ENCODE peak calls at places on chromosome 13, in ten cellular contexts. I is bronchial epithelial cell; G is esophagus muscularis mucosa; O is activated CD8-positive, alpha-beta memory T cell treated with anti-CD3 and anti-CD28 coated beads, Interleukin-2, amount 50 U/mL, for 48 hours; Y is H9; M is A549; U is lower lobe of right lung; K is IMR-90; S is activated CD8-positive, alpha-beta T cell treated with anti-CD3 and anti-CD28 coated beads, Interleukin-2, amount 10 ng/mL, durations not matched to agents 7 days and 5 days; F is ELR. W is an unnamed sample.

GRCh38 chr13:114055766-114056165 is 76.7 kb downstream of the RASA3 start:
- DNase-seq in I (no peak), G (no peak), O (no peak), Y (no peak), M (no peak), U (no peak), K (no peak), S (no peak), F (no peak), W (no peak)

GRCh38 chr13:99087130-99087953 is 109.5 kb upstream of the DOCK9 start:
- DNase-seq in I (peak), G (peak), O (peak), Y (peak), M (peak), U (peak), K (peak), S (peak), F (peak), W (peak)

GRCh38 chr13:60134376-60134775 is 29.4 kb downstream of the DIAPH3 start:
- DNase-seq in I (no peak), G (no peak), O (no peak), Y (peak), M (no peak), U (no peak), K (no peak), S (no peak), F (no peak), W (peak)

GRCh38 chr13:35818577-35819165 is 312.5 kb downstream of the DCLK1 start:
- DNase-seq in I (peak), G (no peak), O (no peak), Y (no peak), M (no peak), U (no peak), K (peak), S (no peak), F (peak), W (peak)

GRCh38 chr13:109348514-109349340 is 437.7 kb downstream of the IRS2 start:
- DNase-seq in I (peak), G (no peak), O (no peak), Y (no peak), M (no peak), U (no peak), K (peak), S (no peak), F (peak), W (no peak)

GRCh38 chr13:23378009-23378632 is 55.4 kb downstream of the SACS start:
- DNase-seq in I (peak), G (no peak), O (no peak), Y (no peak), M (peak), U (no peak), K (peak), S (peak), F (peak), W (peak)

GRCh38 chr13:29428310-29428991 is 167.0 kb downstream of the SLC7A1 start:
- DNase-seq in I (peak), G (no peak), O (no peak), Y (peak), M (no peak), U (no peak), K (no peak), S (no peak), F (peak), W (peak)

GRCh38 chr13:51971520-51972426 is 39.5 kb downstream of the ATP7B start:
- DNase-seq in I (no peak), G (peak), O (no peak), Y (no peak), M (no peak), U (no peak), K (no peak), S (no peak), F (no peak), W (no peak)

GRCh38 chr13:51240178-51240577 is 18.0 kb downstream of the FAM124A start:
- DNase-seq in I (no peak), G (no peak), O (no peak), Y (no peak), M (no peak), U (no peak), K (no peak), S (no peak), F (no peak), W (no peak)

GRCh38 chr13:51849145-51850101 is 4.4 kb upstream of the TMEM272 start:
- DNase-seq in I (no peak), G (no peak), O (peak), Y (peak), M (peak), U (peak), K (peak), S (peak), F (peak), W (peak)

GRCh38 chr13:64078025-64078424 is 2662.4 kb upstream of the PCDH20 start:
- DNase-seq in I (no peak), G (no peak), O (no peak), Y (no peak), M (no peak), U (no peak), K (no peak), S (no peak), F (no peak), W (no peak)

GRCh38 chr13:75437582-75438318 is 44.2 kb downstream of the TBC1D4 start:
- DNase-seq in I (no peak), G (no peak), O (no peak), Y (no peak), M (no peak), U (no peak), K (peak), S (no peak), F (no peak), W (no peak)

GRCh38 chr13:48507024-48507423 is 25.9 kb downstream of the RCBTB2 start:
- DNase-seq in I (peak), G (no peak), O (no peak), Y (no peak), M (no peak), U (no peak), K (no peak), S (no peak), F (no peak), W (no peak)

GRCh38 chr13:50370303-50370950 is 355.2 kb downstream of the KCNRG start:
- DNase-seq in I (no peak), G (peak), O (no peak), Y (no peak), M (no peak), U (no peak), K (no peak), S (no peak), F (no peak), W (no peak)

GRCh38 chr13:77979721-77980377 is 61.2 kb upstream of the EDNRB start:
- DNase-seq in I (no peak), G (no peak), O (no peak), Y (no peak), M (no peak), U (no peak), K (no peak), S (no peak), F (peak), W (no peak)

GRCh38 chr13:110887955-110888333 is 26.9 kb downstream of the ANKRD10 start:
- DNase-seq in I (no peak), G (no peak), O (no peak), Y (no peak), M (no peak), U (no peak), K (no peak), S (no peak), F (no peak), W (peak)

GRCh38 chr13:79051472-79051871 is 354.6 kb downstream of the RBM26 start:
- DNase-seq in I (no peak), G (no peak), O (no peak), Y (no peak), M (no peak), U (no peak), K (no peak), S (no peak), F (no peak), W (no peak)

GRCh38 chr13:28204690-28205443 is 66.5 kb downstream of the PAN3 start:
- DNase-seq in I (no peak), G (no peak), O (peak), Y (no peak), M (no peak), U (no peak), K (no peak), S (no peak), F (no peak), W (no peak)

GRCh38 chr13:73224708-73225107 is 165.9 kb downstream of the KLF5 start:
- DNase-seq in I (peak), G (no peak), O (no peak), Y (no peak), M (no peak), U (no peak), K (peak), S (no peak), F (no peak), W (no peak)

GRCh38 chr13:111623743-111624505 is 303.5 kb downstream of the TEX29 start:
- DNase-seq in I (no peak), G (no peak), O (no peak), Y (peak), M (no peak), U (no peak), K (no peak), S (no peak), F (no peak), W (no peak)

GRCh38 chr13:27442797-27443196 is 7.6 kb downstream of the MTIF3 start:
- DNase-seq in I (no peak), G (no peak), O (no peak), Y (no peak), M (no peak), U (no peak), K (no peak), S (no peak), F (no peak), W (no peak)

GRCh38 chr13:107203146-107203847 is 635.4 kb upstream of the ARGLU1 start:
- DNase-seq in I (no peak), G (no peak), O (no peak), Y (peak), M (peak), U (no peak), K (no peak), S (no peak), F (no peak), W (peak)

GRCh38 chr13:97506511-97506910 is 72.5 kb downstream of the RAP2A start:
- DNase-seq in I (no peak), G (no peak), O (no peak), Y (no peak), M (no peak), U (no peak), K (peak), S (no peak), F (peak), W (no peak)